ENCODE peak calls at places on chromosome 6, in eight cellular contexts. U is fibroblast of pulmonary artery, S is heart right ventricle, L is heart left ventricle, Z is DND-41, A is fibroblast of the aortic adventitia, E is right atrium auricular region, T is endodermal cell. W is an unnamed sample.

GRCh38 chr6:160127270-160128124 is 5.9 kb downstream of the SLC22A1 start:
- DNase-seq in U (no peak), S (no peak), L (no peak), Z (no peak), A (no peak), E (no peak), T (peak), W (no peak)

GRCh38 chr6:30830438-30830837 is 53.9 kb upstream of the DDR1 start:
- DNase-seq in U (no peak), S (no peak), L (no peak), Z (peak), A (no peak), E (no peak), T (no peak), W (no peak)

GRCh38 chr6:150229775-150230561 is 87.1 kb downstream of the PPP1R14C start:
- DNase-seq in U (no peak), S (no peak), L (no peak), Z (no peak), A (peak), E (no peak), T (peak), W (no peak)

GRCh38 chr6:96468681-96469224 is 52.9 kb upstream of the UFL1 start:
- DNase-seq in U (no peak), S (no peak), L (no peak), Z (no peak), A (no peak), E (no peak), T (no peak), W (no peak)

GRCh38 chr6:108164815-108165706 is 761 bp upstream of the NR2E1 start:
- DNase-seq in U (no peak), S (no peak), L (no peak), Z (no peak), A (no peak), E (no peak), T (peak), W (no peak)

GRCh38 chr6:28606424-28607391 is 81.0 kb downstream of the GPX5 start:
- DNase-seq in U (peak), S (no peak), L (no peak), Z (peak), A (peak), E (no peak), T (peak), W (peak)

GRCh38 chr6:140774080-140774505 is 1358.6 kb upstream of the GJE1 start:
- DNase-seq in U (peak), S (no peak), L (peak), Z (no peak), A (peak), E (no peak), T (no peak), W (no peak)

GRCh38 chr6:45713981-45714685 is 301.5 kb downstream of the CLIC5 start:
- DNase-seq in U (no peak), S (no peak), L (no peak), Z (no peak), A (no peak), E (no peak), T (no peak), W (no peak)

GRCh38 chr6:139475231-139475630 is 100.8 kb upstream of the CITED2 start:
- DNase-seq in U (no peak), S (no peak), L (no peak), Z (no peak), A (no peak), E (no peak), T (no peak), W (no peak)

GRCh38 chr6:152270301-152270925 is 366.7 kb downstream of the SYNE1 start:
- DNase-seq in U (peak), S (no peak), L (no peak), Z (no peak), A (peak), E (no peak), T (no peak), W (no peak)

GRCh38 chr6:135182993-135183531 is 2.0 kb downstream of the MYB start:
- DNase-seq in U (no peak), S (no peak), L (peak), Z (peak), A (no peak), E (no peak), T (no peak), W (peak)

GRCh38 chr6:136011475-136011874 is 160.0 kb downstream of the PDE7B start:
- DNase-seq in U (peak), S (no peak), L (no peak), Z (no peak), A (peak), E (no peak), T (no peak), W (no peak)

GRCh38 chr6:170459451-170459850 is 93.7 kb downstream of the PSMB1 start:
- DNase-seq in U (peak), S (no peak), L (no peak), Z (no peak), A (peak), E (no peak), T (peak), W (no peak)

GRCh38 chr6:44954281-44954680 is 373.8 kb upstream of the RUNX2 start:
- DNase-seq in U (no peak), S (no peak), L (no peak), Z (no peak), A (no peak), E (no peak), T (no peak), W (no peak)

GRCh38 chr6:113082691-113083090 is 735.6 kb downstream of the RFPL4B start:
- DNase-seq in U (peak), S (no peak), L (no peak), Z (no peak), A (peak), E (no peak), T (no peak), W (no peak)

GRCh38 chr6:157840776-157841175 is 17.7 kb downstream of the SNX9 start:
- DNase-seq in U (peak), S (no peak), L (no peak), Z (no peak), A (peak), E (no peak), T (no peak), W (no peak)

GRCh38 chr6:43221046-43221773 is 8.1 kb downstream of the DNPH1 start:
- DNase-seq in U (no peak), S (no peak), L (no peak), Z (no peak), A (peak), E (no peak), T (no peak), W (no peak)

DNA sequence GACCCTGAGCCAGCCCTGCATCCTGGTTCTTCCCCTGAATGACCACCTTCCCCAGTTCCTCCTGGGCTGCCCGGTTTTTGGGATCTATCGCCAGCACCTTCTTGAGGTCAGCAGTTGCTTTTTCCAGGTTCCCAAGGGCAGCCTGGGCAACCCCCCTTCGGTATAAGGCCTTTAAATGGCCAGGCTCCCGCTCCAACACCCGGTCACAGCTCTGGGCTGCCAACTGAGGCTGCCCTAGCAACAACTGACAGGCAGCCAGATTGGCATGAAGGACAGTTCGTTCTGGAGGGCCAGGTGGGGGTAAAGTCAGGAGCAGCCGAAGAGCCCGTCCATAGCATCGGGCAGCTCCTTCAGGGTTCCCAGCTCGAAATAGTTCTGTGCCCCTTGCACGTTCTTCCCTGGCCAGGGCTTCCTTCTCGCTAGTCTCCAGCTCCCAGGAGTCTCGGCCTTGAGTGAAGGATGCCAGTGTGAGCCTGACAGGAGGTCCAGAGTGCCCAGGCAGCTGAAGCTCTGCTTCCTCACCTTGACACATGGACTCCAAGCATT is 778 bp upstream of the ATF6B start:
- DNase-seq in U (no peak), S (no peak), L (no peak), Z (no peak), A (no peak), E (no peak), T (no peak), W (no peak)
- H3K4me3 ChIP-seq in U (peak), S (peak), L (peak), Z (peak), A (peak), E (peak), T (peak), W (no peak)

GRCh38 chr6:7974932-7975763 is 64.6 kb upstream of the TXNDC5 start:
- DNase-seq in U (peak), S (peak), L (peak), Z (no peak), A (peak), E (peak), T (peak), W (peak)
- H3K4me3 ChIP-seq in U (peak), S (no peak), L (peak), Z (no peak), A (no peak), E (peak), T (no peak), W (peak)

DNA sequence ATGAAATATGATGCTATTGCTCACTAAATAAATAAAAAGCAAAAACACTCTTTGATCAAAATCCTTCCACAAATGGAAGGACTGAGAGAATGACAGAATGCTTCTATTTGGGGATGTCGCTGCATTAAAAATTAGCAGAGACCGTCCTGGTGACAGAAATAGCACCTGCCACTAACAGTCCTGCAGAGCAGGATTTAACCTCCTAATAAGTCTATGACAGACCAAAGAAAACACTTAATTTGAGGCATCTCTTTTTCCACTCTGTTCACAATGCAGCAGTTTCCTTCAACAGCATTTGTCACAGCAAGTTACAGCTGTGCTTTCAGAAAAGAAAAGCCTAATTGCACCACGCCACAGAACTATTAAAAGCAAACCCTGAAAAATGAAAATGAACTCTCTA is 140.6 kb upstream of the BEND6 start:
- DNase-seq in U (no peak), S (no peak), L (no peak), Z (no peak), A (no peak), E (no peak), T (no peak), W (no peak)
- H3K4me3 ChIP-seq in U (no peak), S (no peak), L (peak), Z (no peak), A (no peak), E (peak), T (no peak), W (no peak)

DNA sequence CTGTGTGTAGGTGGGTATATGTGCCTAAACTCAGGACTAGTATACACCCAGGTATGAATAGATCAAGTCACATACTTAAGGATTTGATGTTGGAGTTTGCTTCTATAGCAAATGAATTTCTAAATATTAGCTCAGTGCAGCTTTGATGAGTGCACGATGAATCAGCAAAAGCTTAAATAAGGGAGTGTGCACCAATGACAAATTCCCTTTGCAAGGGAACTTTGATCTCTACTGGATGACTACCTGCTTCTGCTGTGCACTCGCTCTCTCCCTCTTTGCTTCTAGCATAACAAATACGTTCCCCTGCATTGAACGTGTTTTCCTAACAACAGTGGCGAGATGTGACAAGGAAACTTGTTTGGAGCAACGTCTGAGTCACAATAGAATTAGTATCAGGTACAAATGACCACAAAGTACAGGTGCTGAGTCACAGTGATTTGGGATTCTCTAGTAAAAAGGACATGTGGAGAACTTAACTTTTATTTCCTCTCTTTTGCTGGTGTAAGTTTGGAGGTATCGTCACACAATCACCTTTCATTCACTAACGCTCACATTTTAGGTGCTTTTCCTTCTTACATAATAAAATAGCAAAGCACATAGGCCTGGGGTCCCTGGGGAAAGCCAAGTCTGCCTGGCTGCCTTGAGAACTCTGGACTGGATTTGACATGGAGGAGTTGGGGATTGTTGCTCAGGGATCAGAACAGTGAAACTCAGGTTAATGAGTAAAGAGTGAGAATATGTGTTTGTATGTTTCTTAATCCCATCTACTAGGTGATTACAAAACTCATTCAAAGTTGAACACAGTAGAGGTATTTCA is 49.7 kb downstream of the KLHL31 start:
- DNase-seq in U (peak), S (no peak), L (no peak), Z (no peak), A (peak), E (no peak), T (no peak), W (peak)
- H3K4me3 ChIP-seq in U (no peak), S (no peak), L (no peak), Z (no peak), A (no peak), E (no peak), T (no peak), W (peak)